ENCODE peak calls at places on chromosomes 16 and 17, in five cellular contexts. One of them, this sample, is unnamed.

GRCh38 chr17:41437769-41438168 is 3.0 kb downstream of the KRT38 start:
- DNase-seq in neuronal stem cell: no peak
- DNase-seq in adrenal gland: no peak
- DNase-seq in tibial nerve: no peak
- DNase-seq in tibial artery: no peak
- DNase-seq in this sample: no peak

GRCh38 chr16:54283735-54284318 is 2.8 kb downstream of the IRX3 start:
- DNase-seq in neuronal stem cell: no peak
- DNase-seq in tibial nerve: no peak
- DNase-seq in tibial artery: no peak
- DNase-seq in adrenal gland: no peak
- DNase-seq in this sample: no peak

GRCh38 chr16:78249056-78249455 is 149.6 kb downstream of the WWOX start:
- DNase-seq in adrenal gland: no peak
- DNase-seq in tibial artery: no peak
- DNase-seq in neuronal stem cell: no peak
- DNase-seq in tibial nerve: no peak
- DNase-seq in this sample: peak; percentile 36

GRCh38 chr17:40952675-40953074 is 14.1 kb downstream of the KRT39 start:
- DNase-seq in neuronal stem cell: no peak
- DNase-seq in tibial nerve: no peak
- DNase-seq in adrenal gland: no peak
- DNase-seq in tibial artery: no peak
- DNase-seq in this sample: no peak

GRCh38 chr17:45394913-45395568 is 37.6 kb downstream of the ARHGAP27 start:
- DNase-seq in neuronal stem cell: peak; percentile 78
- DNase-seq in adrenal gland: peak; percentile 74
- DNase-seq in tibial artery: no peak
- DNase-seq in tibial nerve: peak; percentile 20
- DNase-seq in this sample: peak; percentile 69

GRCh38 chr17:15393414-15393813 is 52.0 kb upstream of the TEKT3 start:
- DNase-seq in adrenal gland: no peak
- DNase-seq in tibial artery: no peak
- DNase-seq in tibial nerve: no peak
- DNase-seq in neuronal stem cell: no peak
- DNase-seq in this sample: no peak

GRCh38 chr17:82528484-82529265 is 9.1 kb downstream of the FOXK2 start:
- DNase-seq in neuronal stem cell: no peak
- DNase-seq in adrenal gland: peak; percentile 94
- DNase-seq in tibial artery: peak; percentile 59
- DNase-seq in tibial nerve: no peak
- DNase-seq in this sample: no peak

GRCh38 chr17:57017625-57018024 is 39.7 kb downstream of the SCPEP1 start:
- DNase-seq in tibial artery: no peak
- DNase-seq in adrenal gland: no peak
- DNase-seq in neuronal stem cell: no peak
- DNase-seq in tibial nerve: no peak
- DNase-seq in this sample: no peak

GRCh38 chr17:44219636-44220210 is at the start of gene UBTF:
- DNase-seq in adrenal gland: peak; percentile 72
- DNase-seq in tibial nerve: no peak
- DNase-seq in neuronal stem cell: peak; percentile 70
- DNase-seq in tibial artery: peak; percentile 53
- DNase-seq in this sample: peak; percentile 81
- H3K27ac ChIP-seq in adrenal gland: peak within 1 kb of the TSS; percentile 99
- H3K27ac ChIP-seq in tibial nerve: peak within 1 kb of the TSS; percentile 99
- H3K27ac ChIP-seq in neuronal stem cell: peak within 1 kb of the TSS; percentile 91
- H3K27ac ChIP-seq in tibial artery: peak within 1 kb of the TSS; percentile 99
- H3K27ac ChIP-seq in this sample: peak within 1 kb of the TSS; percentile 79

GRCh38 chr16:57918444-57918843 is 52.5 kb downstream of the CNGB1 start:
- DNase-seq in tibial nerve: no peak
- DNase-seq in tibial artery: no peak
- DNase-seq in neuronal stem cell: no peak
- DNase-seq in adrenal gland: no peak
- DNase-seq in this sample: no peak

GRCh38 chr16:57914244-57915173 is 56.4 kb downstream of the CNGB1 start:
- DNase-seq in neuronal stem cell: no peak
- DNase-seq in tibial artery: no peak
- DNase-seq in tibial nerve: no peak
- DNase-seq in adrenal gland: no peak
- DNase-seq in this sample: no peak

GRCh38 chr16:57915267-57915666 is 55.7 kb downstream of the CNGB1 start:
- DNase-seq in tibial nerve: no peak
- DNase-seq in neuronal stem cell: no peak
- DNase-seq in tibial artery: no peak
- DNase-seq in adrenal gland: no peak
- DNase-seq in this sample: no peak

GRCh38 chr16:57916735-57917450 is 54.0 kb downstream of the CNGB1 start:
- DNase-seq in tibial nerve: no peak
- DNase-seq in neuronal stem cell: no peak
- DNase-seq in tibial artery: no peak
- DNase-seq in adrenal gland: no peak
- DNase-seq in this sample: no peak

DNA sequence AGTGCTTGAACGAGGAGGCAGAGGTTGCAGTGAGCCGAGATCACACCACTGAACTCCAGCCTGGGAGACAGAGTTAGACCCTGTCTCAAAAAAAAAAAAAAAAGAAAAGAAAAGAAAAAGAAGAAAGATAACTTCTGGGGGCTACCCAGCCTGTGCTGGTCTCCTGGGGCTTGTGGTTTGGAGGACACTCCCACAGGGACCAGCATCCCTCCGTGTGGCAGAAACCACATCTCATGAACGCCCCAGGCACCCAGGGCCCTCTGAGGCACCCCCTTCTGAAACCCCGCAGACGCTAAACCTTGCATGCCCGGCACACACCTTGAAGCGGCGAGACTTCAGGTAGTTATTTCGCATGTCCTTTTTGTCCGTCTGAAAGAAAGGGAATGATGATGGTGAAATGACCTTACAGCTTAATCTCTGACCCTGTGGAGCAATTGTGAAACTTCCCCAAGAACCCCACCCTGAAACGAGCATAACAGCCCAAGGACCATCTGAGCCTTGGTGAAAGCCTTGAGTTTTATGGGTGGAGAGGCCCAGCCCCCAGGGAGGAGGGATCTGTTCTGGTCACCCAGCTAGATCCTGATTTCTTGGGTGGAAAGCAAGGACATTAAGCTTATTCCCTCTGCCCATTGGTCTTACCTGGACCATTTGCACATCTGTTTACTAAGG is 55.0 kb downstream of the CNGB1 start:
- DNase-seq in tibial nerve: no peak
- DNase-seq in neuronal stem cell: no peak
- DNase-seq in adrenal gland: no peak
- DNase-seq in tibial artery: no peak
- DNase-seq in this sample: no peak
- H3K27ac ChIP-seq in tibial nerve: no peak overlapping the region
- H3K27ac ChIP-seq in neuronal stem cell: no peak overlapping the region
- H3K27ac ChIP-seq in adrenal gland: no peak overlapping the region
- H3K27ac ChIP-seq in tibial artery: no peak overlapping the region
- H3K27ac ChIP-seq in this sample: no peak overlapping the region

DNA sequence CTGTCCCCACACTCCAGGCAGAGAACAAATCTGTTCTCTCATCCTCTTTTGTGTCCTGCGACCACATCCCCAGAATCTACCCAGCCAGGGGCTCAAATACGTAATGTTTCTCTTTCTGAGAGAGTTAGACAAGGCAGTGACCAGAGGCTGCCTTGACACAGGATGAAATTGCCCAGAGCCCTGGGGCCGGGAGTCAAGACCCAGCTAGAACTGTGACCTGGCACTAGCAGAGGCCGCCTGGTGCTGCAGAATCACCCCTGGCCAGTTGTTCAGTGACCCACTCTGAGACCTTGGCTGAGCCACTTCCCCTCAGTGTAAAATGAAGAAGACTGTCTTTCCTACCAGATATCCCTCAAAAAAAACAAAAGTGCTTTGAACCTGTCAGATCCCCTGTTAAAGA is 72.5 kb downstream of the USP22 start:
- DNase-seq in tibial artery: no peak
- DNase-seq in neuronal stem cell: no peak
- DNase-seq in adrenal gland: no peak
- DNase-seq in tibial nerve: no peak
- DNase-seq in this sample: no peak
- H3K27ac ChIP-seq in tibial artery: no peak overlapping the region
- H3K27ac ChIP-seq in neuronal stem cell: no peak overlapping the region
- H3K27ac ChIP-seq in adrenal gland: no peak overlapping the region
- H3K27ac ChIP-seq in tibial nerve: no peak overlapping the region
- H3K27ac ChIP-seq in this sample: no peak overlapping the region

DNA sequence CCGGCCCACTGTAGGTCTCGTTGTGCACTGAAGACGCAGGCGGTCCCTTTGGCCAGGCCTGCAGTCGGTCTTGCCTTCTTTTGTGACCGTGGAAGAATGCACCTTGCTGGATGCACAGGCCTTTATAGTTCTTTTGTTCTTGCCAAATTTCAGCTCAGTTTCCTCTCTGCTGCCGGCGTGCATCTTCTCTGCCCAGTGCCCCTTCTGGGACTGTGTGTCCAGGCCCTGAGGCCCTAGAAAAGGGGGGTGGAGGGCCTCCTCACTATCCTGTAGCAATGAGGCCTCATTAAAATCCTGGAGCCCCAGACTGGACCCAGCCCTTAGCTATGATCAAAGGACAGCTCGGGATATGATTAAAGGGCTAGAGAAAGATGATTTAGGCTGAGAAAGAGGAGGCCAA is 229.8 kb downstream of the SEC14L1 start:
- DNase-seq in tibial nerve: no peak
- DNase-seq in tibial artery: no peak
- DNase-seq in adrenal gland: peak; percentile 18
- DNase-seq in neuronal stem cell: no peak
- DNase-seq in this sample: no peak
- H3K27ac ChIP-seq in tibial nerve: peak overlapping the region; percentile 40
- H3K27ac ChIP-seq in tibial artery: peak overlapping the region; percentile 97
- H3K27ac ChIP-seq in adrenal gland: no peak overlapping the region
- H3K27ac ChIP-seq in neuronal stem cell: no peak overlapping the region
- H3K27ac ChIP-seq in this sample: no peak overlapping the region

GRCh38 chr17:76397687-76398522 is 13.5 kb downstream of the SPHK1 start:
- DNase-seq in tibial nerve: peak; percentile 95
- DNase-seq in neuronal stem cell: peak; percentile 84
- DNase-seq in adrenal gland: peak; percentile 94
- DNase-seq in tibial artery: peak; percentile 96
- DNase-seq in this sample: peak; percentile 97

GRCh38 chr17:76399175-76400172 is 15.1 kb downstream of the SPHK1 start:
- DNase-seq in tibial artery: no peak
- DNase-seq in adrenal gland: no peak
- DNase-seq in tibial nerve: no peak
- DNase-seq in neuronal stem cell: no peak
- DNase-seq in this sample: no peak

GRCh38 chr17:76397184-76397583 is 12.8 kb downstream of the SPHK1 start:
- DNase-seq in adrenal gland: no peak
- DNase-seq in neuronal stem cell: no peak
- DNase-seq in tibial artery: no peak
- DNase-seq in tibial nerve: no peak
- DNase-seq in this sample: no peak

GRCh38 chr17:76395980-76396379 is 11.6 kb downstream of the SPHK1 start:
- DNase-seq in adrenal gland: no peak
- DNase-seq in tibial artery: no peak
- DNase-seq in tibial nerve: no peak
- DNase-seq in neuronal stem cell: no peak
- DNase-seq in this sample: no peak

GRCh38 chr17:76398523-76399174 is 14.2 kb downstream of the SPHK1 start:
- DNase-seq in adrenal gland: no peak
- DNase-seq in neuronal stem cell: no peak
- DNase-seq in tibial nerve: no peak
- DNase-seq in tibial artery: no peak
- DNase-seq in this sample: no peak
- H3K27ac ChIP-seq in adrenal gland: no peak overlapping the region
- H3K27ac ChIP-seq in neuronal stem cell: no peak overlapping the region
- H3K27ac ChIP-seq in tibial nerve: no peak overlapping the region
- H3K27ac ChIP-seq in tibial artery: no peak overlapping the region
- H3K27ac ChIP-seq in this sample: no peak overlapping the region

DNA sequence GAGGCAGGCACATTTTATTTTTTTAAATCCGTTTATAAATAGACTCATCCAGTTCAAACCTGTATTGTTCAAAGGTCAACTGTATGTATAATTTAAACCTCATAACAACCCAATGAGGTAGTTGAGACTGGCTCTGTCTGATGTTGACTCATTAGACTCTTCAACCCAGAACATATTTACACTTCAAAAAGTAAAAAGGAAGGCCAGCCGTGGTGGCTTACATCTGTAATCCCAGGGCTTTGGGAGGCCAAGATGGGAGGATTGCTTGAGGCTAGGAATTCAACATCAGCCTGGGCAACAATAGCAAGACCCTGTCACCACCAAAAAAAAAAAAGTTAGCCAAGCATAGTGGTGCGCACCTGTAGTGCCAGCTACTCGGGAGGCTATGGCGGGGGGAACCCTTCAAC is 32.5 kb upstream of the DHRS7B start:
- DNase-seq in adrenal gland: no peak
- DNase-seq in neuronal stem cell: no peak
- DNase-seq in tibial artery: no peak
- DNase-seq in tibial nerve: no peak
- DNase-seq in this sample: no peak
- H3K27ac ChIP-seq in adrenal gland: no peak overlapping the region
- H3K27ac ChIP-seq in neuronal stem cell: no peak overlapping the region
- H3K27ac ChIP-seq in tibial artery: no peak overlapping the region
- H3K27ac ChIP-seq in tibial nerve: no peak overlapping the region
- H3K27ac ChIP-seq in this sample: no peak overlapping the region

DNA sequence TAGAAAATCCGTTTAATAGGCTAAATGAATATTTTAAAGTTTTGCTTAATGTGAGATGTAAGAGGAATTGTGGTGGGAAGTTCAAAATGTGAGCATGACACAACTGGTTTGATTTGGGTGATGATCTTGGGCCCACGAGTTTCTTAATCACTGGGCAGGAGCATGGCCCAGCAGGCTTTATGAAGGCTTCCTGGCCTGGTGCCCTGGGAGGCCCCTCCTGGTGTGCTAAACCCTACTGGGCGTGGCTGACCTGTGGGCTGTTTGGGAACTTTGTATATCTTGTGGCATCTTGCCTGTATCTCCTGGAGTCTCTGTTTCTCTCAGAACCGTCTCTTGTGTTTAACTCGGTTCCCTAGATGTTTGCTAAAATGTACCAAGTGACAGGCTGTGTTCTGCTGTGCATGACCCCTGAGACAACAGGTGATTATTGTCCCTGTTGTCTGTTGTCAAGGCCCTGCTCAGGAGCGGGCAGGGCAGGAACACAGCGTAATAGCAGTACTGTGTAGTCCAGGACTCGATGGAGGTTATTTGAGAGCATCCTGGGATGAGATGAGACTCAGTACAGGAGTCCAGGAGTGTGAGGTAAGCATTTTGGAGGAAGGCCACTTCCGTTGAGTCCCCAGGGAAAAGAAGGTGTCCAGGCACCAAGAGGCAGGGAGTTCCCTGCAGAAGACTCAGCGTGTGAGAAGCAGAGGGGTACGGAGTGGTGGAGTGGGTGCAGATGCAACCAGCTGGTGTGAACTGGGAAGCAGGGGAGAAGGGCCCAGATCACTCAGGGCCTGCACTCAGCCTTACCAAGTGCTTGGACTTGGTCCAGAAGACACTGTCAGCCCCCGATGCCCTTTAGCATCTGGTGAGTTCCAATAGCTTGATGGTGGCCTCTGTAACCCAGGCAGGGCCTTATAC is 48.5 kb downstream of the B9D1 start:
- DNase-seq in tibial artery: no peak
- DNase-seq in tibial nerve: no peak
- DNase-seq in neuronal stem cell: no peak
- DNase-seq in adrenal gland: peak; percentile 27
- DNase-seq in this sample: no peak
- H3K27ac ChIP-seq in tibial artery: no peak overlapping the region
- H3K27ac ChIP-seq in tibial nerve: peak overlapping the region; percentile 9
- H3K27ac ChIP-seq in neuronal stem cell: no peak overlapping the region
- H3K27ac ChIP-seq in adrenal gland: no peak overlapping the region
- H3K27ac ChIP-seq in this sample: no peak overlapping the region

This sample was measured in SJCRH30.